ENCODE peak calls at places on chromosome 20, in ten cellular contexts. O is HL-60; V is skeletal muscle cell; M is heart right ventricle; X is CD8-positive, alpha-beta memory T cell; W is NB4; C is CD8-positive, alpha-beta T cell; S is fibroblast of mammary gland; Y is GM23248; J is naive thymus-derived CD4-positive, alpha-beta T cell. I is an unnamed sample.
A peak's percentile ranks its signal among the peaks of the same experiment; 100 is the strongest.

GRCh38 chr20:14334306-14334930 is 3.0 kb downstream of the FLRT3 start:
- DNase-seq in O (no peak), V (peak; percentile 45), M (no peak), S (peak; percentile 60), X (no peak), Y (peak; percentile 75), W (peak; percentile 29), C (no peak), J (no peak), I (no peak)

GRCh38 chr20:44583179-44583578 is 800 bp downstream of the PKIG start:
- DNase-seq in Y (peak; percentile 33), S (no peak), X (no peak), V (no peak), J (no peak), O (no peak), C (no peak), W (no peak), M (no peak), I (no peak)

GRCh38 chr20:2108987-2109386 is 7.4 kb downstream of the STK35 start:
- DNase-seq in O (no peak), Y (peak; percentile 90), M (no peak), J (no peak), S (peak; percentile 69), X (no peak), C (peak; percentile 23), W (no peak), V (peak; percentile 36), I (no peak)

GRCh38 chr20:9359561-9360308 is 154.7 kb upstream of the LAMP5 start:
- DNase-seq in J (no peak), W (peak; percentile 53), V (peak; percentile 39), O (peak; percentile 2), S (peak; percentile 78), X (no peak), M (peak; percentile 62), Y (peak; percentile 75), C (no peak), I (no peak)

GRCh38 chr20:51985013-51985415 is 182.7 kb upstream of the SALL4 start:
- DNase-seq in C (no peak), Y (peak; percentile 93), W (peak; percentile 23), V (peak; percentile 90), O (no peak), J (no peak), M (peak; percentile 9), X (no peak), S (peak; percentile 96), I (peak; percentile 94)

GRCh38 chr20:61435823-61436220 is 183.8 kb downstream of the CDH4 start:
- DNase-seq in C (no peak), J (no peak), V (no peak), S (no peak), O (no peak), Y (no peak), X (no peak), W (no peak), M (no peak), I (no peak)

GRCh38 chr20:38441916-38442315 is 6.8 kb upstream of the SNHG17 start:
- DNase-seq in O (no peak), M (no peak), W (no peak), S (no peak), J (no peak), V (no peak), Y (no peak), C (no peak), X (no peak), I (no peak)

GRCh38 chr20:50309280-50309763 is 118.7 kb downstream of the CEBPB start:
- DNase-seq in O (no peak), C (no peak), W (no peak), J (no peak), Y (peak; percentile 53), X (no peak), V (no peak), S (peak; percentile 78), M (no peak), I (no peak)

GRCh38 chr20:24987244-24987643 is 5.3 kb downstream of the APMAP start:
- DNase-seq in W (peak; percentile 58), V (peak; percentile 24), Y (peak; percentile 11), C (no peak), X (no peak), J (no peak), O (peak; percentile 44), S (peak; percentile 29), M (no peak), I (no peak)

GRCh38 chr20:62362991-62363919 is 3.9 kb downstream of the LAMA5 start:
- DNase-seq in S (no peak), O (no peak), X (no peak), C (no peak), J (no peak), W (no peak), M (peak; percentile 19), V (no peak), Y (no peak), I (no peak)

GRCh38 chr20:62644044-62644795 is 1.9 kb downstream of the SLCO4A1 start:
- DNase-seq in J (no peak), X (no peak), M (no peak), V (no peak), C (no peak), Y (no peak), S (no peak), W (no peak), O (no peak), I (no peak)

GRCh38 chr20:49892260-49893216 is 22.8 kb downstream of the SPATA2 start:
- DNase-seq in W (no peak), M (peak; percentile 54), C (no peak), V (no peak), Y (no peak), X (peak; percentile 45), S (no peak), J (no peak), O (no peak), I (no peak)

GRCh38 chr20:46139908-46140482 is 21.9 kb downstream of the CD40 start:
- DNase-seq in J (no peak), C (no peak), Y (no peak), V (no peak), W (no peak), S (no peak), M (no peak), X (no peak), O (no peak), I (no peak)

GRCh38 chr20:34628026-34628425 is 48.9 kb downstream of the PIGU start:
- DNase-seq in C (no peak), W (no peak), O (no peak), Y (no peak), J (no peak), M (no peak), X (no peak), S (no peak), V (no peak), I (no peak)
- H3K4me3 ChIP-seq in C (no peak overlapping the region), W (no peak overlapping the region), O (no peak overlapping the region), Y (no peak overlapping the region), J (no peak overlapping the region), M (no peak overlapping the region), X (no peak overlapping the region), S (no peak overlapping the region), V (no peak overlapping the region), I (no peak overlapping the region)

GRCh38 chr20:32472581-32473207 is 112.4 kb downstream of the NOL4L start:
- DNase-seq in Y (no peak), W (no peak), J (no peak), S (no peak), M (no peak), C (no peak), V (no peak), O (no peak), X (no peak), I (no peak)

GRCh38 chr20:32474009-32474716 is 111.0 kb downstream of the NOL4L start:
- DNase-seq in M (no peak), X (no peak), S (peak; percentile 35), V (no peak), C (no peak), Y (no peak), J (no peak), O (no peak), W (no peak), I (no peak)

GRCh38 chr20:32474967-32475819 is 109.9 kb downstream of the NOL4L start:
- DNase-seq in M (peak; percentile 95), Y (peak; percentile 95), J (no peak), O (no peak), W (no peak), X (no peak), S (peak; percentile 93), C (no peak), V (peak; percentile 91), I (peak; percentile 62)

GRCh38 chr20:32473231-32474008 is 111.7 kb downstream of the NOL4L start:
- DNase-seq in V (no peak), M (no peak), X (no peak), O (no peak), J (no peak), C (no peak), S (no peak), Y (no peak), W (no peak), I (no peak)

GRCh38 chr20:32474717-32474966 is 110.5 kb downstream of the NOL4L start:
- DNase-seq in V (no peak), Y (no peak), M (no peak), O (no peak), S (no peak), W (no peak), C (no peak), J (no peak), X (no peak), I (no peak)
- H3K4me3 ChIP-seq in V (peak overlapping the region; percentile 33), Y (peak overlapping the region; percentile 71), M (no peak overlapping the region), O (no peak overlapping the region), S (peak overlapping the region; percentile 51), W (no peak overlapping the region), C (no peak overlapping the region), J (no peak overlapping the region), X (no peak overlapping the region), I (peak overlapping the region; percentile 50)

DNA sequence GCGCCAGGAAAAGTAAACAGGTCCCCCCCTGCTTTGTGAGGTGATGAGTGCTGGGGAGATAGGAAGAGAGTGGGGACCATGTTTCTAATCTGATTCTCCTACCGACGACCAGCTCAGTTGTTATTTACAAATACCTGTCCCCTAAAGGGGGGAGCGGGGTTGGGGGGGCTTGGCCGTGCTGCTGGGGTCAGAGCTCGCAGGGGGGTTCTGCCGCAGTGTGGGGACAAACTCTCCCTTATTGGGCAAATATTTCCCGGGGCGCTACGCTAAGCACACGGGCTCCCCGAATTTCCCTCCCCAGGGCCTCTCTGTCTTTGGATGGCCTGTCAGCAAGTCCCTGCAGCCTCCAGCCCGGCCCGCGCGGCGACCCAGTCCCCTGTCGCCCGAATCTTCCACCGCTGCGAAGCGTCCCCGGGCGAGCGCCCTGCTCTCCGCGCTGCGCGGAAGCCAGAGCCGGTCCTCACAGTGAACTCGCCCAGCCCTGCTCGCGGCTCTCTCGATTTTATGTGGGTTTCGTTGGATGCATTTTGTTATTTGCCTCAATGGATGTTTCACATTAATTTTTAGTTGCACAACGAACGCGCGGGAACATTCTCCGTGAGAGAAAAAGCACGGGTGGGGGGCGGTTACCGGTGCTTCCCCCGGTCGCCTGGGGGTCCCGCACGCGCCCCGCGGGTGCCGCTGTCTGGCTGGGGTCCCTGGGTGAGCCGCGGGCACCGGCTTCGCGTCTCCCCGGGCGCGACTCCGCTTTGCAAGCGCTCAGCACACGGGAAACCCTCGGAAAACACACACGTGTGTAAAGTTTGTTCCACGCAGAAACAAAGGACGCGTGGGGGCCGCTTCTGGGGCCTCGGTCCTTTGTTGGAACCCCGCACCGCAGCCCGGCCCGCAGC is 1.5 kb upstream of the STX16 start:
- DNase-seq in W (no peak), S (no peak), O (no peak), X (peak; percentile 61), V (no peak), C (peak; percentile 72), J (peak; percentile 52), Y (no peak), M (peak; percentile 30), I (no peak)
- H3K4me3 ChIP-seq in W (no peak overlapping the region), S (no peak overlapping the region), O (peak overlapping the region; percentile 100), X (peak overlapping the region; percentile 95), V (no peak overlapping the region), C (peak overlapping the region; percentile 86), J (peak overlapping the region; percentile 94), Y (peak overlapping the region; percentile 97), M (peak overlapping the region; percentile 98), I (no peak overlapping the region)

GRCh38 chr20:53736757-53737403 is 143.2 kb upstream of the ZNF217 start:
- DNase-seq in C (no peak), O (peak; percentile 30), V (no peak), J (no peak), Y (peak; percentile 76), S (peak; percentile 44), M (peak; percentile 21), W (peak; percentile 90), X (no peak), I (no peak)
- H3K4me3 ChIP-seq in C (no peak overlapping the region), O (no peak overlapping the region), V (no peak overlapping the region), J (no peak overlapping the region), Y (peak overlapping the region; percentile 66), S (no peak overlapping the region), M (no peak overlapping the region), W (peak overlapping the region; percentile 42), X (no peak overlapping the region), I (no peak overlapping the region)

I was measured in AG04449.